ENCODE peak calls at places on chromosomes 13 and 19, in ten cellular contexts. A, G, F, J, W, T, R, I, M and L are unnamed samples.

GRCh38 chr13:86559915-86560314 is 760.7 kb upstream of the SLITRK6 start:
- DNase-seq in J (no peak), G (no peak), R (no peak), F (no peak), W (no peak), T (no peak), I (no peak), M (no peak), A (no peak), L (no peak)

GRCh38 chr13:67130444-67130843 is 99.7 kb downstream of the PCDH9 start:
- DNase-seq in R (no peak), T (no peak), W (no peak), G (no peak), F (no peak), M (no peak), J (no peak), I (no peak), A (no peak), L (no peak)

GRCh38 chr13:36282818-36283432 is 14.7 kb downstream of the CCDC169 start:
- DNase-seq in R (peak), F (no peak), W (peak), J (no peak), G (peak), I (no peak), M (no peak), T (no peak), A (no peak), L (no peak)

GRCh38 chr19:46420056-46420455 is 6.7 kb upstream of the CCDC8 start:
- DNase-seq in M (no peak), R (no peak), J (no peak), W (no peak), G (no peak), I (no peak), A (no peak), T (no peak), F (no peak), L (no peak)

GRCh38 chr19:5850743-5851293 is 431 bp downstream of the FUT3 start:
- DNase-seq in J (no peak), M (no peak), A (no peak), T (no peak), G (no peak), R (peak), F (no peak), I (no peak), W (peak), L (no peak)

GRCh38 chr19:13154911-13155471 is 4.8 kb downstream of the IER2 start:
- DNase-seq in T (peak), A (peak), J (no peak), R (peak), I (peak), G (peak), F (peak), W (peak), M (peak), L (no peak)

GRCh38 chr13:33509642-33510229 is 224.2 kb upstream of the STARD13 start:
- DNase-seq in I (no peak), J (no peak), W (no peak), T (no peak), F (no peak), A (no peak), G (no peak), M (no peak), R (no peak), L (no peak)

GRCh38 chr13:44312131-44312530 is 61.5 kb upstream of the SERP2 start:
- DNase-seq in M (no peak), R (no peak), A (no peak), T (no peak), I (no peak), G (no peak), F (no peak), J (no peak), W (no peak), L (no peak)

GRCh38 chr19:7670790-7671189 is 1.9 kb downstream of the RETN start:
- DNase-seq in R (no peak), M (no peak), A (no peak), J (no peak), G (no peak), T (no peak), I (no peak), F (no peak), W (no peak), L (no peak)

GRCh38 chr13:95588721-95589120 is 36.2 kb downstream of the CLDN10 start:
- DNase-seq in G (no peak), M (no peak), W (peak), T (no peak), A (no peak), J (no peak), F (no peak), R (peak), I (no peak), L (no peak)

GRCh38 chr19:28424662-28425430 is 788.1 kb downstream of the UQCRFS1 start:
- DNase-seq in J (no peak), M (no peak), A (no peak), W (no peak), T (no peak), I (no peak), F (no peak), R (no peak), G (no peak), L (no peak)

GRCh38 chr19:17333611-17334413 is 843 bp downstream of the ANO8 start:
- DNase-seq in J (no peak), G (peak), R (peak), W (peak), M (peak), I (peak), A (no peak), T (no peak), F (peak), L (no peak)

GRCh38 chr19:1521636-1522035 is 2.2 kb upstream of the PLK5 start:
- DNase-seq in M (no peak), T (no peak), G (no peak), R (no peak), I (no peak), J (no peak), W (no peak), F (no peak), A (no peak), L (no peak)

GRCh38 chr13:113641426-113641825 is 16.6 kb downstream of the ATP4B start:
- DNase-seq in G (no peak), W (no peak), M (no peak), F (no peak), J (no peak), I (no peak), A (peak), T (no peak), R (no peak), L (no peak)

GRCh38 chr13:96651598-96651997 is 342.7 kb downstream of the OXGR1 start:
- DNase-seq in T (no peak), M (no peak), R (no peak), G (no peak), F (no peak), J (no peak), A (no peak), W (no peak), I (no peak), L (no peak)

GRCh38 chr19:46353730-46354528 is 7.0 kb downstream of the PPP5C start:
- DNase-seq in T (no peak), J (no peak), R (no peak), W (no peak), I (no peak), F (no peak), A (no peak), G (no peak), M (no peak), L (no peak)

GRCh38 chr19:19514881-19515763 is at the start of gene TSSK6:
- DNase-seq in F (no peak), M (no peak), J (no peak), W (no peak), A (no peak), T (no peak), R (no peak), G (no peak), I (no peak), L (no peak)

GRCh38 chr19:47284324-47284899 is 9.7 kb downstream of the INAFM1 start:
- DNase-seq in W (peak), M (peak), R (peak), F (peak), A (no peak), I (no peak), G (no peak), T (peak), J (no peak), L (no peak)

GRCh38 chr19:54444737-54445136 is 4.3 kb upstream of the LENG8 start:
- DNase-seq in A (no peak), F (no peak), M (no peak), J (no peak), I (no peak), G (no peak), R (no peak), T (no peak), W (no peak), L (no peak)

GRCh38 chr13:64234255-64234654 is 2818.6 kb upstream of the PCDH20 start:
- DNase-seq in R (no peak), M (no peak), T (no peak), A (no peak), F (no peak), G (no peak), I (no peak), W (peak), J (no peak), L (no peak)

GRCh38 chr13:31225180-31225579 is 25.4 kb downstream of the B3GLCT start:
- DNase-seq in R (no peak), G (no peak), I (no peak), T (no peak), W (no peak), M (no peak), F (no peak), A (no peak), J (no peak), L (no peak)

GRCh38 chr13:39945226-39945625 is 289.8 kb downstream of the COG6 start:
- DNase-seq in T (no peak), M (no peak), G (no peak), A (no peak), I (no peak), R (no peak), J (no peak), F (no peak), W (no peak), L (no peak)

GRCh38 chr19:3544742-3545668 is 6.0 kb downstream of the TEKTIP1 start:
- DNase-seq in I (peak), T (peak), J (no peak), G (peak), R (peak), A (peak), W (peak), F (peak), M (peak), L (no peak)

GRCh38 chr19:37905936-37906867 is at the start of gene WDR87:
- DNase-seq in T (peak), F (peak), R (peak), I (peak), A (peak), W (no peak), M (peak), J (peak), G (peak), L (no peak)

GRCh38 chr19:34851277-34851804 is 75.4 kb upstream of the ZNF30 start:
- DNase-seq in G (no peak), F (no peak), A (no peak), I (no peak), R (peak), W (no peak), J (no peak), M (no peak), T (no peak), L (no peak)

GRCh38 chr13:29162638-29163037 is 342.5 kb downstream of the MTUS2 start:
- DNase-seq in I (no peak), F (no peak), W (no peak), A (no peak), T (no peak), M (no peak), J (no peak), G (no peak), R (no peak), L (no peak)